ENCODE peak calls at places on chromosomes 4 and X, in nine cellular contexts. O, Q, T, M, H, C, Z, K and U are unnamed samples.

GRCh38 chr4:94158883-94159282 is 48.8 kb upstream of the SMARCAD1 start:
- DNase-seq in C (no peak), O (no peak), T (no peak), H (no peak), K (no peak), M (no peak), Z (no peak), Q (no peak), U (no peak)

GRCh38 chr4:96525901-96526300 is 686.0 kb downstream of the PDHA2 start:
- DNase-seq in T (no peak), H (no peak), Z (no peak), Q (no peak), K (no peak), M (no peak), C (peak; percentile 12), O (no peak), U (no peak)

GRCh38 chr4:152709675-152710438 is 30.1 kb upstream of the TMEM154 start:
- DNase-seq in M (no peak), Q (no peak), C (peak; percentile 87), T (no peak), K (no peak), H (no peak), Z (no peak), O (no peak), U (no peak)

GRCh38 chr4:26729027-26729426 is 131.6 kb upstream of the STIM2 start:
- DNase-seq in C (no peak), M (no peak), Q (peak; percentile 11), H (no peak), Z (no peak), O (no peak), T (no peak), K (no peak), U (no peak)

GRCh38 chrX:41293269-41293668 is 40.7 kb upstream of the DDX3X start:
- DNase-seq in T (no peak), Q (no peak), M (no peak), K (no peak), C (peak; percentile 37), O (no peak), H (no peak), Z (no peak), U (no peak)

GRCh38 chr4:123530357-123530756 is 133.8 kb downstream of the SPRY1 start:
- DNase-seq in K (no peak), H (no peak), T (no peak), Q (no peak), C (no peak), O (no peak), Z (no peak), M (no peak), U (no peak)

GRCh38 chr4:73865697-73866096 is 3.5 kb upstream of the CXCL1 start:
- DNase-seq in C (no peak), O (no peak), K (no peak), T (no peak), H (no peak), Z (no peak), M (no peak), Q (no peak), U (no peak)

GRCh38 chr4:7310441-7310840 is 118.1 kb downstream of the SORCS2 start:
- DNase-seq in H (peak; percentile 34), K (no peak), O (no peak), Q (no peak), T (no peak), M (no peak), C (no peak), Z (no peak), U (no peak)

GRCh38 chr4:172055046-172055445 is 241.8 kb downstream of the GALNTL6 start:
- DNase-seq in O (no peak), M (no peak), C (no peak), K (no peak), Z (no peak), T (no peak), Q (no peak), H (no peak), U (no peak)

GRCh38 chr4:16505726-16506125 is 279.5 kb upstream of the TAPT1 start:
- DNase-seq in C (peak; percentile 20), Q (peak; percentile 22), T (no peak), M (no peak), K (no peak), H (no peak), Z (no peak), O (peak; percentile 18), U (no peak)

GRCh38 chrX:38803609-38804480 is 2.6 kb downstream of the MID1IP1 start:
- DNase-seq in M (peak; percentile 91), H (peak; percentile 96), Z (peak; percentile 90), C (peak; percentile 86), K (peak; percentile 87), T (peak; percentile 29), Q (peak; percentile 90), O (peak; percentile 81), U (peak; percentile 3)

DNA sequence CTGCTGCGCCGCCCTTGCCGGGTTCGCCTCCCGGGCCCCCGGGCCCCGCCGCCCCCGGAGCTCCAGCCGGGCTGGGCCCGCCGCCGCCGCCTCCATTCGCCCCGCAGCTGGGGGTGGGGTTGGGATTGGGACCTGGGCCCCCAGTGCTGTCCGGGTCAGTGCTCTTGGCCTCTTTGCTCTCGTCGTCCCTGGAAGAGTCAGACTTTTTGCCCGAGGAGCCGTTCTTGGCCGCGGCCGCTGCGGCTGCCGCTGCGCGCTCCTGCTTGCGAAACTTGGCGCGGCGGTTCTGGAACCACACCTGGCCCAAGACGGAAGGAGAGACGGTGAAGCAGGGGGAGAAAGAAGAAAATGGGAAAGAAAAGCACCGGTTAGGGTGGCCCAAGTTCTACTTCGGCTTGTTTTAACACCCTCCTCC is 2.5 kb downstream of the PHOX2B start:
- DNase-seq in K (no peak), M (no peak), T (no peak), Q (no peak), C (no peak), O (no peak), H (peak; percentile 57), Z (no peak), U (no peak)
- H3K27me3 ChIP-seq in K (peaks cover 12% of the 10 kb centered on the region), M (peaks cover 5% of the 10 kb centered on the region), T (peaks cover 18% of the 10 kb centered on the region), Q (peaks cover 97% of the 10 kb centered on the region), C (peaks cover 49% of the 10 kb centered on the region), O (peaks cover 67% of the 10 kb centered on the region), H (peaks cover 78% of the 10 kb centered on the region), Z (peaks cover 96% of the 10 kb centered on the region), U (peaks cover 100% of the 10 kb centered on the region)

GRCh38 chrX:108349210-108349609 is 89.0 kb downstream of the COL4A6 start:
- DNase-seq in K (no peak), M (no peak), Q (no peak), C (no peak), T (no peak), Z (no peak), O (no peak), H (no peak), U (no peak)

GRCh38 chrX:108347800-108348199 is 90.4 kb downstream of the COL4A6 start:
- DNase-seq in M (no peak), T (no peak), K (no peak), Z (no peak), Q (no peak), H (no peak), C (no peak), O (no peak), U (no peak)

GRCh38 chrX:108348525-108348924 is 89.7 kb downstream of the COL4A6 start:
- DNase-seq in T (no peak), C (no peak), Z (no peak), M (no peak), H (no peak), O (no peak), K (no peak), Q (no peak), U (no peak)

DNA sequence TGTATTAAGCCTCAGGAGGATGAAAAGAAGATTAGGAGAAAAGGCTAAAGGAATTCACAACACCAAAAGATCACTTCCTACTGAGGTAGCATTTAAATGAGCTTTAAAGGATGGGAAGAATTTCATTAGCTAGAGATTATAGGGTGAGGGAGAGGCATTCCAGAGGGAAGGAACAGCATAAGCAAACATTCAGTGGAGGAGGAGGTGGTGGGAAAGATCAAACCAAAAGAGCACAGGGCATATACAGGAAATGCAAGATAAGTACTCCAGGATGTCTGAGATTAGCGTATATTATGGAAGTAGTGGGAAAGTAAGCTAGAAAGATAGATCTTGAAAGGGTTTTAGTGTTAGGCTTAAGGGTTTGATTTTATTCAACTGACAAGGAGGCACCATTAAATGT is 84.8 kb downstream of the COL4A6 start:
- DNase-seq in T (no peak), H (no peak), M (no peak), C (no peak), Z (no peak), Q (no peak), O (no peak), K (no peak), U (no peak)
- H3K4me1 ChIP-seq in T (no peaks in the 10 kb centered on the region), H (no peaks in the 10 kb centered on the region), M (no peaks in the 10 kb centered on the region), C (no peaks in the 10 kb centered on the region), Z (no peaks in the 10 kb centered on the region), Q (no peaks in the 10 kb centered on the region), O (no peaks in the 10 kb centered on the region), K (no peaks in the 10 kb centered on the region), U (no peaks in the 10 kb centered on the region)

GRCh38 chrX:135484636-135485289 is 35.7 kb upstream of the INTS6L start:
- DNase-seq in C (peak; percentile 55), T (no peak), H (no peak), Q (peak; percentile 45), Z (no peak), K (no peak), O (peak; percentile 67), M (no peak), U (no peak)
- TF ChIP-seq CTCF in C (peak; percentile 67), T (peak; percentile 64), H (peak; percentile 27), Q (peak; percentile 67), Z (peak; percentile 35), K (peak; percentile 43), O (peak; percentile 56), M (peak; percentile 51), U (no peak)

GRCh38 chr4:4864443-4864939 is 5.0 kb downstream of the MSX1 start:
- DNase-seq in H (peak; percentile 44), O (no peak), M (no peak), T (no peak), C (no peak), Q (no peak), Z (no peak), K (no peak), U (no peak)

GRCh38 chr4:4866124-4866832 is 6.8 kb downstream of the MSX1 start:
- DNase-seq in K (no peak), H (no peak), T (no peak), Z (no peak), C (no peak), M (no peak), O (no peak), Q (peak; percentile 35), U (no peak)

GRCh38 chr4:4864940-4865704 is 5.7 kb downstream of the MSX1 start:
- DNase-seq in K (no peak), H (no peak), C (no peak), O (no peak), Q (peak; percentile 17), T (no peak), M (no peak), Z (no peak), U (no peak)

GRCh38 chr4:4866833-4867744 is 7.6 kb downstream of the MSX1 start:
- DNase-seq in K (no peak), H (no peak), C (no peak), O (no peak), Z (no peak), Q (peak; percentile 77), M (no peak), T (no peak), U (no peak)

DNA sequence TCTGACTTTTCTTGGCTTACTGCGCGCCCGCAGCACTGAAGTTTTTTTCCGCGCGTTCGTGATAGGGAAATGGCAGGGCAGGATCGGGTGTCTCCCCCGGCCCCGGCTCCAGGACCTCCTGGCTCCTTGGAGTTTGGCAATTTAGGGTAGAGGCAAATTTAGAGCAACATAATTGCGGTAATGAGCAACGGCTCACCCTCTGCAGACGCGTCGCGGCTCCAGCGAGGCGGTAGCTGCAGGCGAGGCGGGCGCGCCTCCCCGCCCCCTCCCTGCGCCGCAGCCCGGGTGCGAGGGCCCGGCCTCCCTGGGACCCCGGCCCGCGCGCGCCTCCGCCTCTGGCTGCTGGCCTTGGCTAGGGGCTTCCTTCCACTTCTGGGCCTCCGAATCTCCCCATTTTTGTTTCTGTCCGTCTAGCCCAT is 6.2 kb downstream of the MSX1 start:
- DNase-seq in K (no peak), H (no peak), C (no peak), M (no peak), Q (no peak), O (no peak), T (no peak), Z (no peak), U (no peak)
- H3K27me3 ChIP-seq in K (peaks cover 17% of the 10 kb centered on the region), H (peaks cover 100% of the 10 kb centered on the region), C (peaks cover 32% of the 10 kb centered on the region), M (no peaks in the 10 kb centered on the region), Q (peaks cover 95% of the 10 kb centered on the region), O (peaks cover 57% of the 10 kb centered on the region), T (peaks cover 47% of the 10 kb centered on the region), Z (peaks cover 98% of the 10 kb centered on the region), U (peaks cover 58% of the 10 kb centered on the region)